ENCODE peak calls at places on chromosomes 3 and 15, in nine cellular contexts. F is BE2C, T is cardiac fibroblast, N is left ventricle myocardium inferior, A is kidney, R is A549, G is sigmoid colon, W is breast epithelium, H is uterus. I is an unnamed sample.
A peak's percentile ranks its signal among the peaks of the same experiment; 100 is the strongest.

GRCh38 chr3:130773371-130773770 is 26.7 kb upstream of the PIK3R4 start:
- DNase-seq in F (no peak), T (peak; percentile 70), N (no peak), A (no peak), R (no peak), G (no peak), W (no peak), H (no peak), I (peak; percentile 24)

GRCh38 chr3:8554725-8555621 is 53.4 kb downstream of the LMCD1 start:
- DNase-seq in F (peak; percentile 53), T (peak; percentile 92), N (peak; percentile 36), A (peak; percentile 86), R (no peak), G (no peak), W (no peak), H (peak; percentile 56), I (peak; percentile 87)

GRCh38 chr3:136733317-136733833 is 18.8 kb downstream of the STAG1 start:
- DNase-seq in F (no peak), T (peak; percentile 26), N (no peak), A (no peak), R (no peak), G (no peak), W (no peak), H (no peak), I (peak; percentile 62)

GRCh38 chr3:30156586-30157498 is 449.6 kb upstream of the TGFBR2 start:
- DNase-seq in F (no peak), T (peak; percentile 70), N (no peak), A (no peak), R (peak; percentile 11), G (no peak), W (no peak), H (no peak), I (peak; percentile 67)

GRCh38 chr3:183272792-183273191 is 19.7 kb downstream of the B3GNT5 start:
- DNase-seq in F (no peak), T (no peak), N (no peak), A (no peak), R (no peak), G (no peak), W (no peak), H (no peak), I (no peak)

GRCh38 chr3:116806351-116806750 is 96.8 kb downstream of the TUSC7 start:
- DNase-seq in F (no peak), T (no peak), N (no peak), A (no peak), R (no peak), G (no peak), W (no peak), H (no peak), I (no peak)

GRCh38 chr15:31236184-31237041 is 90.2 kb upstream of the KLF13 start:
- DNase-seq in F (peak; percentile 95), T (peak; percentile 98), N (peak; percentile 78), A (peak; percentile 93), R (peak; percentile 85), G (peak; percentile 96), W (no peak), H (peak; percentile 79), I (peak; percentile 98)

GRCh38 chr3:11159421-11159904 is 5.2 kb downstream of the HRH1 start:
- DNase-seq in F (no peak), T (peak; percentile 91), N (no peak), A (no peak), R (no peak), G (peak; percentile 87), W (no peak), H (peak; percentile 61), I (peak; percentile 91)

GRCh38 chr3:128707935-128708494 is 18.0 kb upstream of the RAB7A start:
- DNase-seq in F (no peak), T (no peak), N (no peak), A (no peak), R (no peak), G (no peak), W (no peak), H (no peak), I (no peak)

DNA sequence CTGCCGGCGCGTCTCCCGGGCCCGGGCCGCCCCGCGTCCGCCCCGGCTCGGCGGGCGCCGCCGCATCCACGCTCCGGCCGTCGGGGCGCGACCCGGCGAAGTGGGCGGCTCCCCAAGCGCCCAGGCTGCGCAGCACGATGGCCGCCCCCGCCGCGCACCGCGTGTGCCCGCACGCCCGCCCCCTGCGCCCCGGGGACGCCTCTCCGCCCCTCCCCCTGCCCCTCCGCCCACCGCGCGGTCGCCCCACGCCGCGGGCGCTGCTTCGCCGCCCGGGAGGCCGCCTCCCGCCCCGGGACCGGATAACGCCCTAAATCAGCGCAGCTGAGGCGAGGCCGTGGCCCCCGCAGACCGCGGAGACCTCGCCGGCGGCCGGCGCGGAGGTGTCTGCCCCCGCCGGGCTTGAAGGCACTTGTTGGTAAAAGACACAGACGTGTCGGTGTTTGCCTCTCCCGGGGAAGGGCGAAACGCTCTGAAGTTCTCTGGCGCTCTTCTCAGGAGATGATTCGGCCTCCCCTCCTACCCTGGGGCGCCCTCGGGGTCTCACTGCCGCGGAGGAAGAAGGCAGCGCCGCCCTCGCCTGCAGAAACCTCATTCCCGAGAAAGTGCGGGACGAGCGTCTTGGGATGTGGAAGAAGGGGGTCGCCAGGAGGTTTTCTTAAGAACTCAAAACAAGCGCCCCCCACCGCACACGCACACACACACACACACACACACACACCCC is at the start of gene BNC1:
- DNase-seq in F (no peak), T (no peak), N (no peak), A (no peak), R (no peak), G (no peak), W (no peak), H (no peak), I (peak; percentile 31)
- H3K4me3 ChIP-seq in F (no peak within 1 kb of the TSS), T (peak within 1 kb of the TSS; percentile 62), N (peak within 1 kb of the TSS; percentile 69), A (peak within 1 kb of the TSS; percentile 29), R (peak within 1 kb of the TSS; percentile 40), G (peak within 1 kb of the TSS; percentile 50), W (peak within 1 kb of the TSS; percentile 58), H (no peak within 1 kb of the TSS), I (peak within 1 kb of the TSS; percentile 73)

DNA sequence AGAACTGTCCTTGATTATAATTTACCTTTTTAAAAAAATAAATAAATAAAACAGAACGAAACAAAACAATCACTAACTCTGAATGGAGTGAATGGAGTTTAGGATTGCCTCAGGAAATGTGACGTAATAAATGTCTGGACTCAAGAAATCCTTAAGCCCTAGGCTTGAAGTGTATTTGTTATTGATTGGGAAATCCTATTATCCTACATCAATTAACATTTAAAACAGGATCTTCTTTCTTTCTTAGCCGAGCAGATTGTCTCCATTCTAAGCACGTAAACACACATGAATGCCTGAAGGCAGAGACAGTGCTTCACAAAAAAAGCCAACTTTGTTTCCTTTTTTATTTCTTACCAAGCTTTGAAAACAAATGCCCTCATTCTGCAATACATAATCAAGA is 33.4 kb downstream of the KAT2B start:
- DNase-seq in F (no peak), T (no peak), N (no peak), A (no peak), R (no peak), G (no peak), W (no peak), H (no peak), I (peak; percentile 35)
- TF ChIP-seq CTCF in F (no peak), T (no peak), N (no peak), A (no peak), R (no peak), G (no peak), W (no peak), H (no peak), I (no peak)

DNA sequence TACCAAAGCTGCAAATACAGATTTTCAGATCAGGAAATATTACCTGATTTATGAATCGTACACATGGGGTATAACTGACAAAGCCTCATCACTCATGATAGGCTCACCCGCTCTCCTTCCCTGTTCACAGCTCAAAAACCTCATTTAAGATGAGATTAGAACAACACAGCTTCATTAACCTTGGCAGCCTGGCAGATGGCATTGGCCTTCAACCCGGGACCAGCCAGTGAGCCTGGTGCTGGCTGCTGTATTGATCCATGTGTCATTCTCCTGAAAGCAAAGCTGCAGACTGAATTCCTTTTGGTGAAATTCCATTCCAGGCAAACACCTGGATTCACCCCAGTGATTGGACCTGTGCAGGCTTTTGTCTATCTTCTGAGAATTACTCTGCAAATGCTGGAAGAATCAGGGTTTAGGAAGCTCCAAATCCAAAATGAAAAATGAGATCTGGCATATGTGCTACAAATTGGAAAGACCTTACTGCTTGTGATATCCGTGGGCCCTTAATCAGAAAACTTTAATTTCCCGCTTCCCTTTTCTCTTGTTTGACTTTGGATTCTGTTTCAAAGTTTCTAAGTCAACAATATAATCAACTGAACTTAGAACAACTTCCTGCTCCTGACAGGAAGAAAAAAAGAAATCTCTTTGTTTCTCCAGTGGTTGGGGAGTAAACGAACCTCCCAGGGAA is 189.1 kb upstream of the KBTBD8 start:
- DNase-seq in F (no peak), T (no peak), N (no peak), A (no peak), R (no peak), G (no peak), W (no peak), H (no peak), I (no peak)
- H3K4me3 ChIP-seq in F (no peak overlapping the region), T (no peak overlapping the region), N (no peak overlapping the region), A (no peak overlapping the region), R (no peak overlapping the region), G (no peak overlapping the region), W (no peak overlapping the region), H (no peak overlapping the region), I (no peak overlapping the region)

GRCh38 chr15:76058714-76059319 is 968 bp upstream of the TMEM266 start:
- DNase-seq in F (peak; percentile 21), T (no peak), N (no peak), A (no peak), R (peak; percentile 68), G (no peak), W (no peak), H (no peak), I (peak; percentile 10)

GRCh38 chr15:76057332-76058000 is 2.3 kb upstream of the TMEM266 start:
- DNase-seq in F (peak; percentile 32), T (peak; percentile 59), N (no peak), A (no peak), R (peak; percentile 53), G (no peak), W (no peak), H (no peak), I (peak; percentile 61)

GRCh38 chr15:76060098-76060989 is 559 bp downstream of the TMEM266 start:
- DNase-seq in F (no peak), T (no peak), N (no peak), A (no peak), R (peak; percentile 13), G (no peak), W (no peak), H (no peak), I (no peak)

GRCh38 chr15:76061700-76062099 is 1.9 kb downstream of the TMEM266 start:
- DNase-seq in F (no peak), T (no peak), N (no peak), A (no peak), R (no peak), G (no peak), W (no peak), H (no peak), I (no peak)

DNA sequence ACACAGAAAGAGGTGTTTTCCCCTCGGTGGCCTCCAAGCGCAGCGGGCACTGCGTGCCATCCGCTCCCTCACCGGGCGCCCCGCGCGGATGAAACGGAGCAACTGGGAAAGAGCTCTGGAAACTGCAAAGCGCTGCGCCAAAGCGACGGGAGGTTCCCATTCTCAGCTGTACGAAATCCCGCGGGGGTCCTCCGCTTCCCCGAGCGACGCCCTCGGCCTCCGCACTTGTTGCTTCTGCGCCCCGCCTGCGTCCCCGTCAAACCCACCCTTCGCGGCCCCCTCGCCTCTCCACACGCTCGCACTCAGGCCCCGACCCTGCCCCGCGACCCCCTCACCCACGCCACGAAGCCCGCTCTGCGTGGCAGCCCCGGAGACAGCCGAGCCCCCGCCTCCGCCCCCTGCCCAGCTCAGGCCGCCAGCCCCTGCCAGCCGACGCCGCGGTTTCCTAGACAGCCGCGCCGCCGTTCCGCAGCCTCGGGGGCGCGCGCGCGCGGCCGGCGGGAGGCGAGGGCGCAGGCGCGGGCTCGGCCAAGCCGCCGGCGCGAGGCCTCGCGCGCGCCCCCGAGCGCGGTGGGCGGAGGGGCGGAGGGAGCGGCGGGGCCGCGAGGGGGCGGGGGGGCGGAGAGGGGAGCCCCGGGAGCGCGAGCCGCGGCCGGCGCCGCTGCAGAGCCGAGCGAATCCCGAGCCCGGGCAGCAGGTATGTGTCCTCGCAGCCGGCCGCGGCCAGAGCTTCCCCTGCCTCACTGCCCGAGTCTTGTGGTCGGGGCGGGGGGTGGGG is at the start of gene TMEM266:
- DNase-seq in F (peak; percentile 52), T (peak; percentile 9), N (peak; percentile 39), A (peak; percentile 78), R (peak; percentile 43), G (no peak), W (no peak), H (peak; percentile 18), I (no peak)
- TF ChIP-seq CTCF in F (no peak), T (no peak), N (no peak), A (no peak), R (no peak), G (no peak), W (no peak), H (no peak), I (no peak)

I was measured in fibroblast of pulmonary artery.